ENCODE peak calls at places on chromosome 1, in ten cellular contexts. E is hepatocyte; W is left ventricle myocardium inferior; S is SK-N-SH; T is MM.1S; J is psoas muscle; I is IMR-90; G is GM23248; H is CD8-positive, alpha-beta T cell; Q is tibial nerve. B is an unnamed sample. For H3K4me1 and H3K9me3, the result is how much of the 10 kb centered on the place peaks cover.

GRCh38 chr1:57796609-57797008 is 372.7 kb upstream of the DAB1 start:
- DNase-seq in E (peak), W (no peak), S (no peak), T (no peak), J (no peak), I (no peak), G (peak), H (no peak), Q (no peak), B (no peak)

GRCh38 chr1:171983584-171983983 is 142.3 kb downstream of the DNM3 start:
- DNase-seq in E (peak), W (no peak), S (no peak), T (peak), J (no peak), I (peak), G (peak), H (no peak), Q (no peak), B (no peak)

GRCh38 chr1:61474963-61475362 is 250.0 kb downstream of the TM2D1 start:
- DNase-seq in E (no peak), W (no peak), S (no peak), T (no peak), J (no peak), I (no peak), G (no peak), H (no peak), Q (no peak), B (no peak)

GRCh38 chr1:67404212-67404620 is 26.0 kb downstream of the SERBP1 start:
- DNase-seq in E (no peak), W (no peak), S (no peak), T (no peak), J (no peak), I (peak), G (peak), H (no peak), Q (no peak), B (no peak)

GRCh38 chr1:244815600-244816099 is 19.8 kb upstream of the COX20 start:
- DNase-seq in E (no peak), W (no peak), S (no peak), T (no peak), J (no peak), I (no peak), G (no peak), H (no peak), Q (no peak), B (no peak)

GRCh38 chr1:77360256-77360655 is 78.4 kb downstream of the AK5 start:
- DNase-seq in E (no peak), W (no peak), S (no peak), T (no peak), J (no peak), I (no peak), G (no peak), H (no peak), Q (no peak), B (no peak)

GRCh38 chr1:44786138-44786840 is 1.7 kb downstream of the BEST4 start:
- DNase-seq in E (peak), W (peak), S (peak), T (peak), J (peak), I (peak), G (peak), H (peak), Q (no peak), B (peak)

GRCh38 chr1:906532-907420 is 16.9 kb upstream of the SAMD11 start:
- DNase-seq in E (peak), W (peak), S (peak), T (no peak), J (peak), I (peak), G (peak), H (peak), Q (no peak), B (peak)

GRCh38 chr1:155125946-155126493 is 1.7 kb upstream of the EFNA1 start:
- DNase-seq in E (peak), W (peak), S (no peak), T (no peak), J (peak), I (no peak), G (peak), H (no peak), Q (peak), B (peak)

GRCh38 chr1:203117611-203118575 is 9.6 kb upstream of the ADORA1 start:
- DNase-seq in E (peak), W (peak), S (peak), T (peak), J (peak), I (peak), G (peak), H (no peak), Q (peak), B (peak)

GRCh38 chr1:114154146-114154962 is 685 bp upstream of the SYT6 start:
- DNase-seq in E (peak), W (no peak), S (peak), T (no peak), J (no peak), I (no peak), G (peak), H (no peak), Q (no peak), B (no peak)

GRCh38 chr1:187092104-187092503 is 263.4 kb downstream of the PLA2G4A start:
- DNase-seq in E (no peak), W (no peak), S (no peak), T (peak), J (no peak), I (no peak), G (no peak), H (no peak), Q (no peak), B (no peak)

GRCh38 chr1:84973493-84974334 is 23.2 kb downstream of the MCOLN2 start:
- DNase-seq in E (no peak), W (no peak), S (no peak), T (no peak), J (no peak), I (no peak), G (peak), H (no peak), Q (no peak), B (no peak)

GRCh38 chr1:239819075-239819474 is 272.6 kb upstream of the FMN2 start:
- DNase-seq in E (no peak), W (no peak), S (no peak), T (no peak), J (no peak), I (no peak), G (no peak), H (no peak), Q (no peak), B (no peak)

GRCh38 chr1:241957692-241958494 is at the start of gene BECN2:
- DNase-seq in E (no peak), W (no peak), S (no peak), T (no peak), J (no peak), I (no peak), G (no peak), H (no peak), Q (no peak), B (no peak)

GRCh38 chr1:86183711-86184252 is 27.2 kb upstream of the COL24A1 start:
- DNase-seq in E (no peak), W (no peak), S (no peak), T (no peak), J (no peak), I (peak), G (no peak), H (no peak), Q (no peak), B (no peak)

GRCh38 chr1:162081316-162081715 is 11.8 kb downstream of the NOS1AP start:
- DNase-seq in E (no peak), W (no peak), S (no peak), T (no peak), J (no peak), I (no peak), G (no peak), H (no peak), Q (no peak), B (no peak)

GRCh38 chr1:77175230-77175844 is 43.9 kb downstream of the PIGK start:
- DNase-seq in E (no peak), W (no peak), S (no peak), T (no peak), J (no peak), I (peak), G (peak), H (no peak), Q (no peak), B (no peak)

GRCh38 chr1:45272943-45273342 is 53.8 kb upstream of the HPDL start:
- DNase-seq in E (no peak), W (no peak), S (no peak), T (no peak), J (no peak), I (peak), G (peak), H (no peak), Q (no peak), B (no peak)

GRCh38 chr1:72557446-72558049 is 275.2 kb upstream of the NEGR1 start:
- DNase-seq in E (peak), W (no peak), S (no peak), T (no peak), J (no peak), I (peak), G (peak), H (no peak), Q (no peak), B (no peak)

GRCh38 chr1:39640861-39641260 is 1.4 kb upstream of the HEYL start:
- DNase-seq in E (no peak), W (no peak), S (no peak), T (no peak), J (no peak), I (no peak), G (no peak), H (no peak), Q (no peak), B (no peak)

GRCh38 chr1:245715970-245716369 is 561.2 kb downstream of the KIF26B start:
- DNase-seq in E (no peak), W (no peak), S (no peak), T (no peak), J (no peak), I (peak), G (peak), H (no peak), Q (no peak), B (no peak)

GRCh38 chr1:232260045-232260444 is 369.9 kb downstream of the SIPA1L2 start:
- DNase-seq in E (no peak), W (no peak), S (no peak), T (no peak), J (no peak), I (no peak), G (no peak), H (no peak), Q (no peak), B (no peak)

GRCh38 chr1:201573030-201573429 is 34.1 kb downstream of the NAV1 start:
- DNase-seq in E (no peak), W (no peak), S (no peak), T (no peak), J (no peak), I (no peak), G (no peak), H (no peak), Q (no peak), B (no peak)

GRCh38 chr1:204479387-204480136 is 15.0 kb downstream of the PIK3C2B start:
- DNase-seq in E (no peak), W (no peak), S (no peak), T (no peak), J (no peak), I (no peak), G (peak), H (no peak), Q (no peak), B (no peak)

GRCh38 chr1:44707112-44707881 is 23.7 kb downstream of the RNU5D-1 start:
- DNase-seq in E (peak), W (no peak), S (no peak), T (no peak), J (no peak), I (peak), G (peak), H (no peak), Q (no peak), B (no peak)

GRCh38 chr1:151790940-151791651 is 796 bp upstream of the TDRKH start:
- DNase-seq in E (peak), W (no peak), S (peak), T (no peak), J (peak), I (no peak), G (peak), H (no peak), Q (no peak), B (no peak)

GRCh38 chr1:229843627-229844238 is 217.7 kb downstream of the URB2 start:
- DNase-seq in E (peak), W (peak), S (no peak), T (no peak), J (peak), I (no peak), G (peak), H (no peak), Q (no peak), B (no peak)

GRCh38 chr1:26020390-26020789 is 1.2 kb upstream of the EXTL1 start:
- DNase-seq in E (no peak), W (no peak), S (no peak), T (no peak), J (no peak), I (peak), G (peak), H (no peak), Q (no peak), B (no peak)

GRCh38 chr1:202416641-202417040 is 68.1 kb downstream of the PPP1R12B start:
- DNase-seq in E (no peak), W (no peak), S (no peak), T (no peak), J (no peak), I (peak), G (no peak), H (no peak), Q (no peak), B (no peak)

GRCh38 chr1:91761303-91761721 is 124.6 kb downstream of the TGFBR3 start:
- DNase-seq in E (no peak), W (no peak), S (no peak), T (no peak), J (peak), I (no peak), G (peak), H (no peak), Q (no peak), B (no peak)

GRCh38 chr1:231162970-231163830 is 1.3 kb downstream of the TRIM67 start:
- DNase-seq in E (no peak), W (no peak), S (peak), T (no peak), J (no peak), I (no peak), G (peak), H (no peak), Q (no peak), B (no peak)

GRCh38 chr1:80799457-80799856 is 1001.3 kb upstream of the ADGRL2 start:
- DNase-seq in E (no peak), W (no peak), S (no peak), T (no peak), J (no peak), I (no peak), G (no peak), H (no peak), Q (no peak), B (no peak)

GRCh38 chr1:248277876-248278275 is at the start of gene OR2T33:
- DNase-seq in E (no peak), W (no peak), S (no peak), T (no peak), J (no peak), I (no peak), G (no peak), H (no peak), Q (no peak), B (no peak)

GRCh38 chr1:29736582-29737188 is 500.4 kb downstream of the PTPRU start:
- DNase-seq in E (peak), W (no peak), S (no peak), T (peak), J (no peak), I (peak), G (peak), H (no peak), Q (peak), B (no peak)

GRCh38 chr1:41891403-41891896 is 27.3 kb downstream of the HIVEP3 start:
- DNase-seq in E (no peak), W (no peak), S (peak), T (peak), J (no peak), I (peak), G (peak), H (peak), Q (no peak), B (no peak)

GRCh38 chr1:202452508-202452907 is 104.0 kb downstream of the PPP1R12B start:
- DNase-seq in E (no peak), W (no peak), S (no peak), T (no peak), J (no peak), I (no peak), G (no peak), H (no peak), Q (no peak), B (no peak)

DNA sequence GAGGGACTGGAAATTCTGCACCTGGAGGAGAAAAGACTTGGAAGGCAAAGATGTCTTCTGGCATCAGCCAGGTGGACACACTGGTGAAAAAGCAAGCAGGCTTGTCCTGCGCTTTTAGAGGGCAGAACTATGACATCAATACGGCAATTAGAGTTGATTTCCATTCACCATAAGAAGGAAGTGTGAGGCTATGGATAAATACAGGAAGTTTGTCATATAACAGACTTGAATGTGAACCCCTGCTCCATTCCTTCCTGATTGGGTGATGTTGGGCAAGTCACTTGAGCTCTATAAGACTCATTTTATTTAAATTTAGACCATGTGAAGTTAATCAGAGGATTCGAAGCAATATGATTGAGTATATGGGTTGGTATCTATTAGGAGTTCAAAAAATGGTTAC is 137.8 kb downstream of the PLPP3 start:
- DNase-seq in E (no peak), W (no peak), S (no peak), T (no peak), J (no peak), I (no peak), G (no peak), H (no peak), Q (no peak), B (no peak)
- H3K4me1 ChIP-seq in E (under half), W (half or more), S (under half), T (under half), J (under half), I (under half), G (under half), H (under half), Q (under half), B (under half)

GRCh38 chr1:110960777-110961420 is 2.8 kb downstream of the LRIF1 start:
- DNase-seq in E (no peak), W (no peak), S (no peak), T (no peak), J (no peak), I (no peak), G (no peak), H (no peak), Q (no peak), B (no peak)
- H3K9me3 ChIP-seq in E (under half), W (half or more), S (under half), T (under half), J (under half), I (under half), G (under half), H (under half), Q (under half), B (under half)

DNA sequence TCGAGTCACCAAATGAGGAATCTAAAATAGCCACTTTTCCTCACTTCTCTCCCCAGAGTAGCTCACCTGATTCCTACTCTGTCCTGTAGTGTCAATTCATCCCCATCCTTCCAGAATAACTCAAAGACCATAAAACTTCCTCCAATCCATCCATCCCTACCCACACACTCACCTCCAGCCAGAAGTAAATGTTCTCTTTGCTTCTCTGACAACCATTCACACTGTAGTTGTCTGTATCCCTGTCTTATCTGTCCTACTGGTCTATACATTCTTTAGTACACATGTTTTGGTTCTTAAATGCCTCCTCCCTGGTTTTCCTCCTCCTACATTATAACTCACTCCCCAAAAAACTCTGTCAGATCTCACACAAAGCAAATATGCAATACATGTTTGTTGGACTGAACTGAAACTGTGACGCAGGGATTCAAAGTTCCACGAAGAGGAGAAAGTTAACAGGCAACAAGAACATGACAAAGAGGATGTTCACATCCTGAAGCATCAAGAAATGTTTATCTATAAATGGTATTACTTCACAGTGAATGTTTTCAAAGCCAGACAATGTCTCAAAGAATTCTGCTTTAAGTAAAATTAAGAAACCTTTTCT is 11.0 kb downstream of the TP53BP2 start:
- DNase-seq in E (no peak), W (no peak), S (no peak), T (no peak), J (no peak), I (peak), G (peak), H (no peak), Q (no peak), B (no peak)
- H3K4me3 ChIP-seq in E (no peak), W (no peak), S (no peak), T (no peak), J (no peak), I (peak), G (peak), H (no peak), Q (no peak), B (no peak)

GRCh38 chr1:153537376-153537730 is 1.6 kb upstream of the S100A6 start:
- DNase-seq in E (no peak), W (no peak), S (no peak), T (no peak), J (no peak), I (no peak), G (no peak), H (no peak), Q (no peak), B (no peak)
- H3K4me1 ChIP-seq in E (under half), W (half or more), S (under half), T (under half), J (under half), I (under half), G (under half), H (half or more), Q (under half), B (under half)

GRCh38 chr1:227521782-227522181 is 41.6 kb upstream of the ZNF678 start:
- DNase-seq in E (no peak), W (no peak), S (no peak), T (no peak), J (no peak), I (no peak), G (no peak), H (no peak), Q (no peak), B (no peak)

GRCh38 chr1:227532019-227532619 is 31.2 kb upstream of the ZNF678 start:
- DNase-seq in E (no peak), W (no peak), S (no peak), T (no peak), J (no peak), I (no peak), G (no peak), H (no peak), Q (no peak), B (no peak)

GRCh38 chr1:227526524-227526923 is 36.8 kb upstream of the ZNF678 start:
- DNase-seq in E (no peak), W (no peak), S (no peak), T (no peak), J (no peak), I (no peak), G (no peak), H (no peak), Q (no peak), B (no peak)
- H3K9me3 ChIP-seq in E (under half), W (half or more), S (under half), T (under half), J (half or more), I (under half), G (under half), H (under half), Q (under half), B (under half)

GRCh38 chr1:6259491-6260362 is 1.2 kb downstream of the GPR153 start:
- DNase-seq in E (peak), W (peak), S (peak), T (peak), J (peak), I (peak), G (peak), H (peak), Q (peak), B (peak)
- H3K4me3 ChIP-seq in E (peak), W (peak), S (peak), T (peak), J (peak), I (peak), G (peak), H (peak), Q (peak), B (no peak)

GRCh38 chr1:3139451-3139852 is 70.4 kb downstream of the PRDM16 start:
- DNase-seq in E (no peak), W (no peak), S (no peak), T (no peak), J (no peak), I (no peak), G (no peak), H (no peak), Q (no peak), B (no peak)
- H3K4me1 ChIP-seq in E (under half), W (half or more), S (under half), T (under half), J (under half), I (under half), G (under half), H (under half), Q (under half), B (under half)